ENCODE peak calls at places on chromosomes 1 and 21, in seven cellular contexts. X is HFF-Myc; Z is MCF 10A; N is B cell; I is NCI-H1092; S is naive thymus-derived CD8-positive, alpha-beta T cell; D is cerebellum. U is an unnamed sample.

GRCh38 chr1:85316324-85316723 is 39.9 kb upstream of the BCL10 start:
- DNase-seq in X (no peak), Z (no peak), N (no peak), I (no peak), S (no peak), D (no peak), U (no peak)

GRCh38 chr1:218686258-218686657 is 341.1 kb downstream of the TGFB2 start:
- DNase-seq in X (peak), Z (peak), N (no peak), I (no peak), S (no peak), D (no peak), U (no peak)

GRCh38 chr1:7302873-7303272 is 468.2 kb upstream of the VAMP3 start:
- DNase-seq in X (no peak), Z (no peak), N (no peak), I (no peak), S (no peak), D (no peak), U (no peak)

GRCh38 chr1:14583788-14584187 is 14.7 kb upstream of the KAZN start:
- DNase-seq in X (no peak), Z (no peak), N (no peak), I (no peak), S (no peak), D (no peak), U (no peak)

GRCh38 chr1:205824180-205824579 is 11.2 kb upstream of the SLC41A1 start:
- DNase-seq in X (no peak), Z (no peak), N (no peak), I (no peak), S (no peak), D (no peak), U (no peak)

GRCh38 chr1:6054596-6054995 is 8.9 kb downstream of the KCNAB2 start:
- DNase-seq in X (no peak), Z (no peak), N (no peak), I (no peak), S (no peak), D (no peak), U (no peak)

GRCh38 chr1:58884706-58885661 is 101.1 kb upstream of the JUN start:
- DNase-seq in X (no peak), Z (no peak), N (no peak), I (peak), S (no peak), D (no peak), U (no peak)

GRCh38 chr1:26081267-26082019 is 14.0 kb upstream of the TRIM63 start:
- DNase-seq in X (no peak), Z (no peak), N (no peak), I (no peak), S (no peak), D (no peak), U (no peak)

GRCh38 chr1:47761201-47761930 is 235.8 kb downstream of the TRABD2B start:
- DNase-seq in X (no peak), Z (no peak), N (no peak), I (no peak), S (no peak), D (no peak), U (no peak)

GRCh38 chr21:37915941-37916794 is at the start of gene KCNJ6:
- DNase-seq in X (no peak), Z (peak), N (no peak), I (peak), S (no peak), D (peak), U (no peak)

U was measured in CD4-positive, alpha-beta T cell.